ENCODE peak calls at places on chromosomes 5 and 9, in five cellular contexts. L, B, O, N and F are unnamed samples.
A peak's percentile ranks its signal among the peaks of the same experiment; 100 is the strongest.

GRCh38 chr9:98921740-98922139 is 22.0 kb upstream of the COL15A1 start:
- DNase-seq in L (no peak), B (no peak), O (no peak), N (no peak), F (no peak)

GRCh38 chr5:78016831-78017529 is 240.8 kb upstream of the TBCA start:
- DNase-seq in L (no peak), B (no peak), O (no peak), N (no peak), F (no peak)

GRCh38 chr5:169384661-169385060 is 83.7 kb upstream of the SLIT3 start:
- DNase-seq in L (no peak), B (no peak), O (no peak), N (no peak), F (no peak)

GRCh38 chr9:133041958-133042357 is 11.2 kb downstream of the GTF3C5 start:
- DNase-seq in L (no peak), B (no peak), O (no peak), N (no peak), F (no peak)

GRCh38 chr5:176663566-176663965 is 16.3 kb downstream of the TSPAN17 start:
- DNase-seq in L (no peak), B (no peak), O (no peak), N (no peak), F (no peak)

GRCh38 chr9:76456202-76456926 is 2.6 kb upstream of the GCNT1 start:
- DNase-seq in L (no peak), B (no peak), O (peak; percentile 38), N (peak; percentile 56), F (peak; percentile 64)

GRCh38 chr9:97855486-97855875 is 2.5 kb downstream of the FOXE1 start:
- DNase-seq in L (no peak), B (no peak), O (no peak), N (no peak), F (no peak)

GRCh38 chr5:96297867-96298266 is 135.2 kb downstream of the PCSK1 start:
- DNase-seq in L (peak; percentile 69), B (no peak), O (peak; percentile 51), N (peak; percentile 94), F (peak; percentile 99)

GRCh38 chr9:96302021-96302420 is at the start of gene HSD17B3:
- DNase-seq in L (no peak), B (no peak), O (no peak), N (peak; percentile 22), F (no peak)

GRCh38 chr5:103469288-103470065 is 93.1 kb downstream of the NUDT12 start:
- DNase-seq in L (no peak), B (no peak), O (no peak), N (peak; percentile 22), F (peak; percentile 41)

GRCh38 chr9:31137850-31138160 is 1246.6 kb upstream of the ACO1 start:
- DNase-seq in L (no peak), B (no peak), O (no peak), N (peak; percentile 13), F (peak; percentile 54)

GRCh38 chr5:67725591-67725990 is 490.0 kb upstream of the PIK3R1 start:
- DNase-seq in L (no peak), B (no peak), O (no peak), N (peak; percentile 16), F (peak; percentile 11)

GRCh38 chr5:135230326-135230925 is 168.6 kb downstream of the MACROH2A1 start:
- DNase-seq in L (peak; percentile 90), B (no peak), O (no peak), N (peak; percentile 91), F (peak; percentile 87)

GRCh38 chr5:127871448-127872153 is 168.4 kb downstream of the CCDC192 start:
- DNase-seq in L (no peak), B (no peak), O (no peak), N (peak; percentile 77), F (no peak)

GRCh38 chr5:142235050-142235797 is 89.6 kb downstream of the SPRY4 start:
- DNase-seq in L (no peak), B (peak; percentile 64), O (no peak), N (no peak), F (no peak)

GRCh38 chr5:180600554-180601041 is 9.3 kb upstream of the SCGB3A1 start:
- DNase-seq in L (peak; percentile 48), B (no peak), O (no peak), N (no peak), F (no peak)

GRCh38 chr9:91073049-91073810 is 271.6 kb downstream of the SYK start:
- DNase-seq in L (no peak), B (no peak), O (no peak), N (no peak), F (no peak)

GRCh38 chr9:89779416-89779815 is 174.6 kb downstream of the GADD45G start:
- DNase-seq in L (no peak), B (no peak), O (no peak), N (no peak), F (no peak)

GRCh38 chr9:130166399-130166798 is 5.8 kb upstream of the NCS1 start:
- DNase-seq in L (no peak), B (no peak), O (no peak), N (no peak), F (no peak)

GRCh38 chr9:84512493-84512892 is 157.0 kb upstream of the NTRK2 start:
- DNase-seq in L (no peak), B (no peak), O (peak; percentile 2), N (no peak), F (no peak)

GRCh38 chr5:101728933-101729332 is 567.2 kb downstream of the SLCO4C1 start:
- DNase-seq in L (no peak), B (no peak), O (peak; percentile 15), N (peak; percentile 1), F (peak; percentile 1)

DNA sequence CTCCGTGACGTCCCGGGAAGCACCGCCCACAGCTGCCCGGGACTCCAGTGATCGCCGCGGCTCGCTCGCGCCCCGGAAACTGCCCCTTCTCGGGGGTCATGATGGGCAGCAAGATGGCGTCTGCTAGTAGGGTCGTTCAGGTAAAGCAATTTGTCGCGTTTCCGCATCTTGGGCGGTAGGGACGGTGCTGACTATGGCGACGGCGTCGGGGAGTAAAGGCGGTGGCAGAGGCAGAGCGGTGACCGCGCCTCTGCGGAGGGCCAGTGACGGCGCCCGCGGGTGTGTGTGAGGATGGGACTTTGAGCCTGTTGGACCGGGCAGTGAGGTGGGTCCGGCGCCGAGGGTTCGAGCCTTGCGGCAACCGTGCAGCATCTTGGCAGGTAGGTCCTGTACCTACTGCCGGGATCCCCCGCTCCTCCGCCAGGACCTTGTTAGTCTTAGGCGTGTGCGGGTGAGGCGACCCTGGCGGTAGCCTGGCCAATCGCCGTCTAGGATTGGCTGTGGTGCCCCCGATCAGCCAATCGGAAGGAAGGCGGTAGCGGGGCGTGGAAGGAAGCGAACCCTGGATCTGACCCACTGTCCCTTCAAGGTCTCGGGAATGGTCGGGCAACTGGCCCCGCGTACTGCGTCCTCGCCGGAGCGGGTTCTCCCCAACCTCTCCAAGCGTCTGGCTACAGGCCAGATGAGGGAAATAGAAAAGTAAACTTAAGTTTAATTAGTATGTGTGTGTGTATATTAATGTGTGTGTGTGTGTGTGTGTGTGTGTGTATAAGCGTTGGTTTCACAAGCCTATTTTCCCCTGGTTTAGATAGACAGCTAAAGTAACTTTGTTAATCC is 16.7 kb upstream of the CDK7 start:
- DNase-seq in L (peak; percentile 98), B (peak; percentile 95), O (peak; percentile 94), N (peak; percentile 95), F (peak; percentile 95)
- TF ChIP-seq CTCF in L (peak; percentile 59), B (peak; percentile 40), O (no peak), N (peak; percentile 14), F (peak; percentile 30)

GRCh38 chr9:137053944-137054931 is at the start of gene ENTPD2:
- DNase-seq in L (no peak), B (peak; percentile 67), O (no peak), N (no peak), F (no peak)
- H3K4me3 ChIP-seq in L (peak within 1 kb of the TSS; percentile 35), B (peak within 1 kb of the TSS; percentile 9), O (peak within 1 kb of the TSS; percentile 59), N (no peak within 1 kb of the TSS), F (no peak within 1 kb of the TSS)

DNA sequence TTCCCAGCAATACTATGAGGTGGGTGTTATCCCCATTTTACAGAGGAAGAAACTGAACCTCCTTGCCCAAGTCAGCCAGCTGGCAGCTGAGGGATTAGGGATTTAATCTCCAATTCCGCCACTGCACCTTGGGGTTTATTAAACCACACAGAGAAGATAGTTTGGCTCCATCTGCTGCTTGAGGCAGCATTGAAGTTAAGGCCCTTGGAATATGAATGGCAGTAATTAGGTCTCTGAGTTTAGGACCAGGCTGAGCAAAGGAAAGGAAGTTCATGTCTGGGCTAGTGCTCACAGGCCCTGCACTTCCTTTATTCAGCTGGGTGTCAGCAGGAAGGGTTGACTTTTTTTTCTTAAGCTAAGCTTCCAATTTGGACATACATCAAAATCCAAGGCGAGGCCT is 86.9 kb upstream of the GDNF start:
- DNase-seq in L (no peak), B (no peak), O (no peak), N (peak; percentile 6), F (peak; percentile 6)
- TF ChIP-seq CTCF in L (no peak), B (no peak), O (no peak), N (no peak), F (peak; percentile 11)

DNA sequence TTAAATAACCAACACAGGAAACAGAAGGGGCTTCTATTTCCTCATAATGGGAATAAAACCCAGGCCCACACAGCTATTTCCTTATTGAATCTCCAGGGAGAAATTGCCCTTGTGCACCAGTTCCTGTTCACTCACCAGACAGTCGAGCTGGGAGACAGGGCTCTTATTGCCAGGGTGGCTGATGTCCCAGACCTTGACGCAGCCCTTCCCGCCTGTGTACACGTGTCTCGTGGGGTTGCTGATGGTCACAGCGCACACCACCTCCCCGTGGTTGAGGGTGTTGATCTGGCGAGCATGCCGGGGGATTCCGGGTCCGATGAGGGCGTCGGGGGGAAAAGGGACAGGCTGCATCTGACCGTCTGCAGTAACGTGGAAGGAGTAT is 96.5 kb downstream of the TLE1 start:
- DNase-seq in L (peak; percentile 77), B (no peak), O (no peak), N (no peak), F (no peak)
- H3K4me3 ChIP-seq in L (no peak overlapping the region), B (no peak overlapping the region), O (no peak overlapping the region), N (no peak overlapping the region), F (no peak overlapping the region)

DNA sequence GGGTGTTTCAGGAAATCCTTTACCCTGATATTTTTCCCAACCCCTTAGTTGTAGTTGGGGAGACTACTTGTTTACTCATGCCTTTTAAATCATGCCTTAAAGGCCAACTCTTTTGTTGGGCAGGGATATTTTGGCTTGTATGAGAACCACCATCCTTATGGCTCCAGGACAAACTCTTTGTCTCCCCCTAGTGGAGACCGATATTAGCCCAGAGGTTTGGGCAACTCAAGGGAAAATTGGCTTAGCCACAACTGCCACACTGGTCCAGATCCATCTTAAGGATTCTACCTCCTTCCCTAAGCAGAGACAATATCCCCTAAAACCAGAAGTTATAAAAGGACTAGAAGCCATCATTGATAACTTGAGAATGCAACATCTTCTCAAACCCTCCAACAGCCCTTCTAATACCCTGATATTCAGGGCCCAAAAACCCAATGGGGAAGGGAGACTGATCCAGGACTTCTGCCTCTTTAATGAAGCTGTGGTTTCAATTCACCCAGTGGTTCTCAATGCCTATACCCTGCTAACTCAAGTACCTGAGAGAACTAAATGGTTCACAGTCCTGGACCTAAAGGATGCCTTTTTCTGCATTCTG is 100.9 kb upstream of the HCN1 start:
- DNase-seq in L (no peak), B (no peak), O (peak; percentile 5), N (no peak), F (no peak)
- TF ChIP-seq CTCF in L (no peak), B (no peak), O (no peak), N (peak; percentile 32), F (no peak)

GRCh38 chr9:21560281-21560745 is 78.2 kb upstream of the IFNE start:
- DNase-seq in L (no peak), B (no peak), O (no peak), N (no peak), F (no peak)
- H3K4me3 ChIP-seq in L (peak overlapping the region; percentile 62), B (peak overlapping the region; percentile 40), O (peak overlapping the region; percentile 79), N (peak overlapping the region; percentile 82), F (peak overlapping the region; percentile 86)